ENCODE peak calls at places on chromosome 19, in six cellular contexts. T, W, Z, G, J and B are unnamed samples.

GRCh38 chr19:11414544-11414943 is 4.6 kb downstream of the RGL3 start:
- DNase-seq in T (no peak), W (no peak), Z (no peak), G (no peak), J (no peak), B (peak)

GRCh38 chr19:13881692-13882418 is 4.9 kb downstream of the NANOS3 start:
- DNase-seq in T (no peak), W (no peak), Z (no peak), G (no peak), J (no peak), B (no peak)

GRCh38 chr19:17841810-17842662 is 5.7 kb downstream of the JAK3 start:
- DNase-seq in T (peak), W (peak), Z (peak), G (no peak), J (peak), B (peak)

GRCh38 chr19:51311388-51312257 is at the start of gene IGLON5:
- DNase-seq in T (no peak), W (no peak), Z (no peak), G (no peak), J (no peak), B (no peak)

GRCh38 chr19:2484178-2484937 is 8.4 kb downstream of the GADD45B start:
- DNase-seq in T (no peak), W (no peak), Z (no peak), G (no peak), J (no peak), B (no peak)

GRCh38 chr19:5985098-5985783 is 7.3 kb upstream of the RANBP3 start:
- DNase-seq in T (no peak), W (no peak), Z (peak), G (no peak), J (no peak), B (no peak)

GRCh38 chr19:35306473-35307246 is 14.7 kb downstream of the MAG start:
- DNase-seq in T (no peak), W (no peak), Z (no peak), G (no peak), J (no peak), B (no peak)

GRCh38 chr19:33193864-33194362 is at the start of gene LRP3:
- DNase-seq in T (no peak), W (no peak), Z (peak), G (no peak), J (no peak), B (no peak)

GRCh38 chr19:1811472-1811894 is 593 bp downstream of the ATP8B3 start:
- DNase-seq in T (no peak), W (no peak), Z (peak), G (no peak), J (no peak), B (no peak)

GRCh38 chr19:55591555-55591954 is 7.8 kb downstream of the FIZ1 start:
- DNase-seq in T (no peak), W (no peak), Z (no peak), G (no peak), J (no peak), B (no peak)

GRCh38 chr19:50820549-50821247 is 2.9 kb downstream of the KLK1 start:
- DNase-seq in T (no peak), W (no peak), Z (no peak), G (no peak), J (no peak), B (no peak)

GRCh38 chr19:38277969-38278680 is 13.8 kb downstream of the SPINT2 start:
- DNase-seq in T (no peak), W (no peak), Z (peak), G (no peak), J (no peak), B (no peak)

GRCh38 chr19:15101479-15102082 is 5.6 kb upstream of the SYDE1 start:
- DNase-seq in T (no peak), W (no peak), Z (peak), G (no peak), J (no peak), B (no peak)

GRCh38 chr19:18322318-18322758 is 538 bp downstream of the LSM4 start:
- DNase-seq in T (no peak), W (no peak), Z (peak), G (no peak), J (no peak), B (no peak)

GRCh38 chr19:245457-245856 is 45.7 kb downstream of the PLPP2 start:
- DNase-seq in T (no peak), W (no peak), Z (no peak), G (no peak), J (no peak), B (no peak)

GRCh38 chr19:3420909-3421619 is 54.7 kb downstream of the NFIC start:
- DNase-seq in T (no peak), W (no peak), Z (no peak), G (no peak), J (no peak), B (no peak)

GRCh38 chr19:41591951-41592562 is 16.1 kb downstream of the CEACAM21 start:
- DNase-seq in T (no peak), W (no peak), Z (no peak), G (no peak), J (no peak), B (no peak)

GRCh38 chr19:30712428-30713151 is 340.4 kb downstream of the ZNF536 start:
- DNase-seq in T (no peak), W (no peak), Z (no peak), G (no peak), J (no peak), B (no peak)

GRCh38 chr19:35167251-35168119 is 12.9 kb downstream of the FXYD5 start:
- DNase-seq in T (no peak), W (no peak), Z (no peak), G (no peak), J (no peak), B (no peak)